ENCODE peak calls at places on chromosome 3, in five cellular contexts. S is naive thymus-derived CD4-positive, alpha-beta T cell; G is mesendoderm; B is mesenchymal stem cell; N is ovary. O is an unnamed sample.

GRCh38 chr3:10432156-10432845 is 73.1 kb downstream of the ATP2B2 start:
- DNase-seq in S (no peak), N (no peak), B (no peak), G (no peak), O (no peak)

GRCh38 chr3:73512095-73512494 is 112.6 kb downstream of the PDZRN3 start:
- DNase-seq in N (peak; percentile 65), B (peak; percentile 23), S (no peak), G (no peak), O (no peak)

GRCh38 chr3:57709559-57709958 is 16.7 kb upstream of the DENND6A start:
- DNase-seq in S (no peak), B (no peak), N (no peak), G (no peak), O (peak; percentile 24)

GRCh38 chr3:187085933-187086332 is 53.4 kb downstream of the RPL39L start:
- DNase-seq in S (no peak), B (no peak), N (no peak), G (no peak), O (no peak)

GRCh38 chr3:45832691-45833090 is 9.2 kb downstream of the LZTFL1 start:
- DNase-seq in G (peak; percentile 40), S (no peak), N (no peak), B (no peak), O (no peak)

GRCh38 chr3:115212615-115213014 is 65.5 kb upstream of the ZBTB20 start:
- DNase-seq in S (no peak), G (no peak), N (no peak), B (no peak), O (no peak)

GRCh38 chr3:189276481-189277190 is 104.9 kb downstream of the TPRG1 start:
- DNase-seq in N (no peak), S (no peak), B (peak; percentile 76), G (no peak), O (peak; percentile 15)

GRCh38 chr3:10173926-10174435 is 9.3 kb downstream of the IRAK2 start:
- DNase-seq in G (no peak), S (no peak), B (peak; percentile 99), N (peak; percentile 50), O (no peak)

GRCh38 chr3:114525278-114525677 is 231.4 kb downstream of the TIGIT start:
- DNase-seq in G (no peak), N (no peak), S (no peak), B (no peak), O (no peak)

GRCh38 chr3:108285176-108285575 is 11.2 kb upstream of the HHLA2 start:
- DNase-seq in N (no peak), B (no peak), S (no peak), G (no peak), O (no peak)

GRCh38 chr3:52537165-52537635 is 795 bp downstream of the UQCC5 start:
- DNase-seq in S (no peak), B (no peak), G (no peak), N (no peak), O (no peak)

GRCh38 chr3:66449411-66449931 is 51.4 kb downstream of the LRIG1 start:
- DNase-seq in S (no peak), B (no peak), G (no peak), N (no peak), O (no peak)

GRCh38 chr3:185732782-185733181 is 92.1 kb downstream of the IGF2BP2 start:
- DNase-seq in B (peak; percentile 84), G (peak; percentile 85), S (no peak), N (no peak), O (no peak)

GRCh38 chr3:196422976-196423781 is 9.0 kb downstream of the UBXN7 start:
- DNase-seq in S (no peak), N (peak; percentile 25), B (no peak), G (no peak), O (peak; percentile 10)

GRCh38 chr3:108289159-108289558 is 7.2 kb upstream of the HHLA2 start:
- DNase-seq in S (no peak), N (no peak), B (no peak), G (no peak), O (no peak)

GRCh38 chr3:55012091-55012490 is 84.2 kb upstream of the LRTM1 start:
- DNase-seq in G (no peak), S (no peak), N (no peak), B (no peak), O (no peak)

GRCh38 chr3:38116471-38117162 is 20.3 kb downstream of the ACAA1 start:
- DNase-seq in B (no peak), S (peak; percentile 2), G (no peak), N (no peak), O (no peak)

GRCh38 chr3:24136624-24137310 is 191.7 kb downstream of the NR1D2 start:
- DNase-seq in G (no peak), N (no peak), S (no peak), B (no peak), O (no peak)

GRCh38 chr3:24135280-24135679 is 190.2 kb downstream of the NR1D2 start:
- DNase-seq in N (no peak), S (no peak), G (no peak), B (peak; percentile 15), O (no peak)

GRCh38 chr3:24129549-24129948 is 184.5 kb downstream of the NR1D2 start:
- DNase-seq in B (no peak), G (no peak), S (no peak), N (no peak), O (peak; percentile 57)

GRCh38 chr3:24133942-24134341 is 188.9 kb downstream of the NR1D2 start:
- DNase-seq in S (no peak), B (no peak), N (no peak), G (no peak), O (peak; percentile 54)

GRCh38 chr3:24133441-24133840 is 188.4 kb downstream of the NR1D2 start:
- DNase-seq in N (no peak), S (no peak), B (no peak), G (no peak), O (no peak)
- H3K4me1 ChIP-seq in N (no peaks in the 10 kb centered on the region), S (no peaks in the 10 kb centered on the region), B (no peaks in the 10 kb centered on the region), G (no peaks in the 10 kb centered on the region), O (peaks cover 11% of the 10 kb centered on the region)

GRCh38 chr3:48015451-48016182 is 599 bp downstream of the MAP4 start:
- DNase-seq in G (no peak), S (no peak), N (no peak), B (peak; percentile 85), O (no peak)

GRCh38 chr3:48014358-48014757 is 1.9 kb downstream of the MAP4 start:
- DNase-seq in N (no peak), G (no peak), B (no peak), S (no peak), O (no peak)

GRCh38 chr3:48013288-48013980 is 2.8 kb downstream of the MAP4 start:
- DNase-seq in B (peak; percentile 92), N (peak; percentile 41), G (peak; percentile 65), S (no peak), O (peak; percentile 22)

GRCh38 chr3:48012659-48013058 is 3.6 kb downstream of the MAP4 start:
- DNase-seq in B (no peak), G (no peak), S (no peak), N (no peak), O (no peak)

DNA sequence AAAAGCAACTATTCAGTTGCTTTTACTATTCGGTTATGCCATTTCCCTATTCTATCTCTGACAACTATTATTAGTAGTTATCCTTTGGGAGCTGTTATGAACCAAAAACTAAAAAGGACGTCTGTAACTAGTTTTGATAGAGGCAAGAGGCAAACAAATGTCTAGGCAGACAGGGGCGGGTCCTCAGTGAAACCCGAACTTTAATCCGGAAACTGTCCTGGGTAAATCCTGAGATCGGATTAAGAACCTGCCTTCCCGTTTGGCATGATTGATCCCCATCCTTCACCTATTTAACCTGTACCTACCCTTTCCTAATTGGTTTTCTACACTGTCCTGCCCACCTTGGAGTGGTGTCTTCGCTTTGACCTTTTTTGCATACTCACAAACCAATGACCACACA is 4.4 kb downstream of the MAP4 start:
- DNase-seq in G (no peak), N (no peak), S (no peak), B (no peak), O (no peak)
- H3K4me1 ChIP-seq in G (peaks cover 2% of the 10 kb centered on the region), N (peaks cover 17% of the 10 kb centered on the region), S (peaks cover 11% of the 10 kb centered on the region), B (peaks cover 5% of the 10 kb centered on the region), O (peaks cover 6% of the 10 kb centered on the region)

GRCh38 chr3:120129718-120130117 is 35.5 kb upstream of the GSK3B start:
- DNase-seq in S (no peak), B (no peak), N (no peak), G (peak; percentile 13), O (no peak)

GRCh38 chr3:120129041-120129440 is 34.8 kb upstream of the GSK3B start:
- DNase-seq in S (no peak), N (no peak), B (no peak), G (no peak), O (no peak)

GRCh38 chr3:120126016-120126415 is 31.8 kb upstream of the GSK3B start:
- DNase-seq in N (no peak), B (no peak), G (no peak), S (no peak), O (no peak)
- H3K4me1 ChIP-seq in N (no peaks in the 10 kb centered on the region), B (no peaks in the 10 kb centered on the region), G (no peaks in the 10 kb centered on the region), S (no peaks in the 10 kb centered on the region), O (no peaks in the 10 kb centered on the region)

DNA sequence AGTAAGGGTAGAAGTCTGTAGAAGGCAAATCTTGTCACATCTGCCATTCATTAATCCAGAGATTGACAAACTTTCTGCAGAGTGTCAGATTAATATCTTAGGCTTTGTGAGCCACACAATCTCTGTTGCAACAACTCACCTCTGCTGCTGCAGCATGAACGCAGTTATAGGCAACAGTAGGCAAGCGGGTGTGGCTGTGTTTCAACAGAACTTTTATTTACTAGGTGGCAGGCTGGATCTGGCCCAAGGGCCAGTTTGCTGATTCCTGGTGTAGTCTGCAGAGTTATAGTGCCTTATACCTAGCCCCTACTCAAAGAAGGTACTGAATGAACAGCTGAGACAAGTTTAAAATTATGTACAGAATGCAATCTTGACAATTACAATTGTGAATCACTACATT is 396.7 kb downstream of the FOXP1 start:
- DNase-seq in B (no peak), S (no peak), N (no peak), G (no peak), O (peak; percentile 68)
- H3K4me1 ChIP-seq in B (no peaks in the 10 kb centered on the region), S (peaks cover 5% of the 10 kb centered on the region), N (no peaks in the 10 kb centered on the region), G (no peaks in the 10 kb centered on the region), O (no peaks in the 10 kb centered on the region)

GRCh38 chr3:116413319-116413718 is 32.0 kb downstream of the LSAMP start:
- DNase-seq in N (no peak), G (peak; percentile 10), B (no peak), S (no peak), O (no peak)
- H3K4me1 ChIP-seq in N (no peaks in the 10 kb centered on the region), G (no peaks in the 10 kb centered on the region), B (peaks cover 2% of the 10 kb centered on the region), S (no peaks in the 10 kb centered on the region), O (no peaks in the 10 kb centered on the region)

GRCh38 chr3:126345231-126345630 is 12.0 kb downstream of the KLF15 start:
- DNase-seq in B (no peak), G (no peak), S (no peak), N (peak; percentile 11), O (no peak)

GRCh38 chr3:126342991-126343661 is 14.1 kb downstream of the KLF15 start:
- DNase-seq in G (peak; percentile 67), B (no peak), N (peak; percentile 59), S (peak; percentile 3), O (no peak)

GRCh38 chr3:126342211-126342610 is 15.0 kb downstream of the KLF15 start:
- DNase-seq in G (no peak), B (no peak), N (peak; percentile 19), S (no peak), O (no peak)

GRCh38 chr3:126344380-126345041 is 12.7 kb downstream of the KLF15 start:
- DNase-seq in S (peak; percentile 1), B (no peak), N (peak; percentile 16), G (no peak), O (no peak)

GRCh38 chr3:126343675-126344074 is 13.5 kb downstream of the KLF15 start:
- DNase-seq in S (no peak), N (peak; percentile 28), G (no peak), B (no peak), O (no peak)
- H3K4me1 ChIP-seq in S (no peaks in the 10 kb centered on the region), N (peaks cover 24% of the 10 kb centered on the region), G (no peaks in the 10 kb centered on the region), B (no peaks in the 10 kb centered on the region), O (no peaks in the 10 kb centered on the region)

O was measured in prostate gland.